ENCODE peak calls at places on chromosomes 1 and 21, in four cellular contexts. One of them, this sample, is unnamed.

GRCh38 chr1:44672254-44672955 is 1.9 kb downstream of the TMEM53 start:
- DNase-seq in A549: no peak
- DNase-seq in GM12878: peak
- DNase-seq in SK-N-SH: no peak
- DNase-seq in this sample: no peak

GRCh38 chr1:228410015-228410414 is 3.4 kb upstream of the TRIM11 start:
- DNase-seq in A549: no peak
- DNase-seq in GM12878: no peak
- DNase-seq in SK-N-SH: no peak
- DNase-seq in this sample: peak

GRCh38 chr21:34911360-34911759 is 137.7 kb downstream of the RUNX1 start:
- DNase-seq in A549: no peak
- DNase-seq in GM12878: no peak
- DNase-seq in SK-N-SH: no peak
- DNase-seq in this sample: no peak

GRCh38 chr1:246144931-246145330 is 362.1 kb downstream of the SMYD3 start:
- DNase-seq in A549: no peak
- DNase-seq in GM12878: no peak
- DNase-seq in SK-N-SH: no peak
- DNase-seq in this sample: no peak

GRCh38 chr1:235199441-235199840 is 38.4 kb upstream of the RBM34 start:
- DNase-seq in A549: peak
- DNase-seq in GM12878: no peak
- DNase-seq in SK-N-SH: peak
- DNase-seq in this sample: no peak

GRCh38 chr1:197081117-197081753 is 14.2 kb upstream of the F13B start:
- DNase-seq in A549: no peak
- DNase-seq in GM12878: no peak
- DNase-seq in SK-N-SH: no peak
- DNase-seq in this sample: no peak

GRCh38 chr1:218546314-218546713 is 201.2 kb downstream of the TGFB2 start:
- DNase-seq in A549: no peak
- DNase-seq in GM12878: no peak
- DNase-seq in SK-N-SH: no peak
- DNase-seq in this sample: no peak

GRCh38 chr1:171718216-171718615 is 23.6 kb downstream of the VAMP4 start:
- DNase-seq in A549: no peak
- DNase-seq in GM12878: no peak
- DNase-seq in SK-N-SH: no peak
- DNase-seq in this sample: no peak

GRCh38 chr1:176919386-176920378 is 244.8 kb downstream of the ASTN1 start:
- DNase-seq in A549: no peak
- DNase-seq in GM12878: no peak
- DNase-seq in SK-N-SH: no peak
- DNase-seq in this sample: no peak

GRCh38 chr1:228944991-228945390 is 209.7 kb downstream of the RHOU start:
- DNase-seq in A549: no peak
- DNase-seq in GM12878: no peak
- DNase-seq in SK-N-SH: no peak
- DNase-seq in this sample: peak

GRCh38 chr1:24020032-24020431 is 39.9 kb upstream of the SRSF10 start:
- DNase-seq in A549: no peak
- DNase-seq in GM12878: no peak
- DNase-seq in SK-N-SH: no peak
- DNase-seq in this sample: no peak

GRCh38 chr1:212368073-212368484 is 46.6 kb downstream of the PACC1 start:
- DNase-seq in A549: peak
- DNase-seq in GM12878: peak
- DNase-seq in SK-N-SH: peak
- DNase-seq in this sample: peak

GRCh38 chr1:225342695-225343094 is 85.1 kb downstream of the LBR start:
- DNase-seq in A549: no peak
- DNase-seq in GM12878: no peak
- DNase-seq in SK-N-SH: no peak
- DNase-seq in this sample: no peak

GRCh38 chr1:166605137-166605536 is 234.1 kb upstream of the POGK start:
- DNase-seq in A549: no peak
- DNase-seq in GM12878: no peak
- DNase-seq in SK-N-SH: no peak
- DNase-seq in this sample: no peak

GRCh38 chr1:43383449-43383848 is 6.2 kb downstream of the MED8 start:
- DNase-seq in A549: no peak
- DNase-seq in GM12878: no peak
- DNase-seq in SK-N-SH: no peak
- DNase-seq in this sample: no peak

GRCh38 chr1:24486296-24487065 is 16.2 kb upstream of the RCAN3 start:
- DNase-seq in A549: no peak
- DNase-seq in GM12878: no peak
- DNase-seq in SK-N-SH: no peak
- DNase-seq in this sample: no peak

GRCh38 chr1:200353232-200353631 is 56.6 kb downstream of the ZNF281 start:
- DNase-seq in A549: no peak
- DNase-seq in GM12878: no peak
- DNase-seq in SK-N-SH: no peak
- DNase-seq in this sample: no peak

GRCh38 chr1:103513720-103514119 is 11.8 kb upstream of the RNPC3 start:
- DNase-seq in A549: no peak
- DNase-seq in GM12878: no peak
- DNase-seq in SK-N-SH: no peak
- DNase-seq in this sample: no peak

GRCh38 chr1:15848929-15849774 is 1.6 kb downstream of the SPEN start:
- DNase-seq in A549: peak
- DNase-seq in GM12878: no peak
- DNase-seq in SK-N-SH: peak
- DNase-seq in this sample: peak

GRCh38 chr21:31248598-31248997 is 95.5 kb downstream of the TIAM1 start:
- DNase-seq in A549: no peak
- DNase-seq in GM12878: no peak
- DNase-seq in SK-N-SH: no peak
- DNase-seq in this sample: no peak

GRCh38 chr1:230308039-230308438 is 118.1 kb downstream of the PGBD5 start:
- DNase-seq in A549: peak
- DNase-seq in GM12878: no peak
- DNase-seq in SK-N-SH: no peak
- DNase-seq in this sample: no peak

GRCh38 chr1:172559811-172560210 is 26.9 kb downstream of the SUCO start:
- DNase-seq in A549: no peak
- DNase-seq in GM12878: no peak
- DNase-seq in SK-N-SH: no peak
- DNase-seq in this sample: no peak

GRCh38 chr21:28746166-28746565 is 246.5 kb downstream of the LTN1 start:
- DNase-seq in A549: no peak
- DNase-seq in GM12878: no peak
- DNase-seq in SK-N-SH: no peak
- DNase-seq in this sample: no peak

GRCh38 chr1:149899460-149900284 is at the start of gene BOLA1:
- DNase-seq in A549: peak
- DNase-seq in GM12878: peak
- DNase-seq in SK-N-SH: peak
- DNase-seq in this sample: peak

GRCh38 chr1:149906561-149906960 is 7.2 kb downstream of the BOLA1 start:
- DNase-seq in A549: no peak
- DNase-seq in GM12878: no peak
- DNase-seq in SK-N-SH: no peak
- DNase-seq in this sample: no peak

GRCh38 chr1:149903836-149904491 is 4.6 kb downstream of the BOLA1 start:
- DNase-seq in A549: no peak
- DNase-seq in GM12878: no peak
- DNase-seq in SK-N-SH: no peak
- DNase-seq in this sample: no peak
- TF ChIP-seq PBX3 in A549: no peak
- TF ChIP-seq PBX3 in GM12878: no peak
- TF ChIP-seq PBX3 in SK-N-SH: no peak
- TF ChIP-seq PBX3 in this sample: no peak

DNA sequence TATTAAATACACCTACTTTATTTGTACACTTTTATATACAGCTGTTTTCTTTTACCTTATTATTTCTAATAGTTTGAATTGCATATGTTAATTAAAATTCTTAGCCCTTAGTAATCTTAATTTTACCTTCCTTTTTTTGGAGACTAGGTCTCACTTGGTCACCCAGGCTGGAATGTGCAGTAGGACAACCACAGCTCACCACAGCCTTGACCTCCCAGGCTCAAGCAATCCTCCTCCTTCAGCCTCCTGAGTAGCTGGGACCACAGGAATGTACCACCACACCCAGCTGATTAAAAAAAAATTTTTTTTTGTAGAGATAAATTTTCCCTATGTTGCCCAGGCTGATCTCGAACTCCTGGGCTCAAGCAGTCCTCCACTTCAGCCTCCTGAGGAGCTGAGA is 15.0 kb upstream of the SDC3 start:
- DNase-seq in A549: no peak
- DNase-seq in GM12878: no peak
- DNase-seq in SK-N-SH: no peak
- DNase-seq in this sample: no peak
- TF ChIP-seq PBX3 in A549: no peak
- TF ChIP-seq PBX3 in GM12878: no peak
- TF ChIP-seq PBX3 in SK-N-SH: no peak
- TF ChIP-seq PBX3 in this sample: no peak

DNA sequence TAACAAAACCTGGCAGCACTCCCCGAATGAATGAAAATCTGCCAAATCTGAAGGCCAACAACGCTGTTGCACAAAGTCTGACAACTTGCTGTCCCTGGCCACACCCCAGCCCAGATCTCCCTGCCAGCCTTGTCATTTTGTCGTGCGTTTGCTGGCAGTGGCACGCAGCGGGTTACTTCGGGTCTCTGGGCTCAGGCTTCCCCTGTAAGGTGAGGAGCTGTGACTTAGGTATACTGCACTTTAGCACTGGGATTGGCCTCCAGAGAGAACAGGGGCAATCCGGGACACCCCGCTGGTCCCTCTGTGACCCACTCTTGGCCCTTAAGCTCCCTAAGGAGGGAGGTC is 34.3 kb upstream of the SIM2 start:
- DNase-seq in A549: no peak
- DNase-seq in GM12878: no peak
- DNase-seq in SK-N-SH: no peak
- DNase-seq in this sample: no peak
- TF ChIP-seq PBX3 in A549: no peak
- TF ChIP-seq PBX3 in GM12878: no peak
- TF ChIP-seq PBX3 in SK-N-SH: no peak
- TF ChIP-seq PBX3 in this sample: no peak

GRCh38 chr1:243253211-243253926 is 1.7 kb downstream of the CEP170 start:
- DNase-seq in A549: no peak
- DNase-seq in GM12878: no peak
- DNase-seq in SK-N-SH: no peak
- DNase-seq in this sample: peak
- TF ChIP-seq PBX3 in A549: no peak
- TF ChIP-seq PBX3 in GM12878: no peak
- TF ChIP-seq PBX3 in SK-N-SH: no peak
- TF ChIP-seq PBX3 in this sample: no peak

GRCh38 chr1:242242983-242243382 is 244.1 kb upstream of the MAP1LC3C start:
- DNase-seq in A549: no peak
- DNase-seq in GM12878: no peak
- DNase-seq in SK-N-SH: no peak
- DNase-seq in this sample: no peak
- TF ChIP-seq PBX3 in A549: no peak
- TF ChIP-seq PBX3 in GM12878: no peak
- TF ChIP-seq PBX3 in SK-N-SH: no peak
- TF ChIP-seq PBX3 in this sample: no peak

DNA sequence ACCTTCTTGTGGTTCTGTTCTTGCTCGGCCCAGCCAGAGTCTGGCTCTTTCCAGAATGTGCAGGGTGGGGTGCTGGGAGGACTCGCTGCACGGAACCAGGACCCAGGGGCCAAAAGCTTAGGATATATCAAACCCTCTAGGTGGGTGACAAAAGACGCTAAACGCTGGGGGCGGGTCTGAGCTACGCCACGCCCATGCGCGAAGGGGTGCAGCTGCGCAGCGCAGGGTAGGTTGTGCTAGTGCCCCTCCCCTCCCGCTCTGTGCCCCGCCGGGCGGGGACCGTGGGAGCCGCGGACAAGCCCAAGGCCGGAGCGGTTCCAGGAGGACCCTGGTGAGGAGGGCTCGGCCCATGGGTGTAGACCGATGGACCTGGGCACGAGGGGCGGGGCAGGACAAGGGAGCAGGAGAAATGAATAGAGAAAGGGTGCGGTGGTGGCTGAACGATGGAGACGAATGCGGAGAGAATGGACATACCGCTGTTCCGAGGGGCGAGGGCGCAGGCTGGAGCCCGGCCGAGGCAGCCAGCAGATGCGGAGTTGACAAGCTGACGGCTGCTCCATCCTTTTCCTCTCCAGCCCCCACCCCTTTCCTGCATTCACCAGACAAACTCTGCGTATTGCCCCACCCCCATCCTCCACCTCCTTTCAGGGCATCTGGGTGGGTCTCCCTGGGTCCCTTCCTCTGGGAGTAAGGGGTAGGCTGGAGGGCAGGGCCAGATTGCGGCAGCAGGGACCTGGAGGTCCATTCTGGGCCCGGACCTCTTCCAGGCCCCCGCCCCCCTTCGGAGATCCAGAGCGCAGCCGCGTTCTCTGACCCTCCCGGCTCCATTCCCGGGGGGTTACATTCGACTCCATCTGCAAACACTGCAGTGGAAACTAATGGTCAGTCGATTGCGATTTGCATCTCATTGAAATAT is at the start of gene RUSC1:
- DNase-seq in A549: no peak
- DNase-seq in GM12878: no peak
- DNase-seq in SK-N-SH: peak
- DNase-seq in this sample: no peak
- TF ChIP-seq PBX3 in A549: peak
- TF ChIP-seq PBX3 in GM12878: no peak
- TF ChIP-seq PBX3 in SK-N-SH: peak
- TF ChIP-seq PBX3 in this sample: no peak

This sample was measured in HepG2.